ENCODE peak calls at places on chromosomes 5 and 9, in nine cellular contexts. K is suprapubic skin, N is cardiac muscle cell, F is IMR-90, B is choroid plexus epithelial cell, D is cardiac fibroblast, A is astrocyte, T is fibroblast of pulmonary artery, C is stomach. J is an unnamed sample.

GRCh38 chr9:18605763-18606162 is 131.8 kb downstream of the ADAMTSL1 start:
- DNase-seq in K (no peak), N (no peak), F (peak; percentile 19), B (peak; percentile 83), D (peak; percentile 44), A (no peak), T (peak; percentile 28), C (peak; percentile 37), J (peak; percentile 84)

GRCh38 chr9:114196924-114197570 is 41.7 kb downstream of the COL27A1 start:
- DNase-seq in K (no peak), N (no peak), F (peak; percentile 32), B (no peak), D (no peak), A (no peak), T (no peak), C (no peak), J (no peak)

GRCh38 chr9:126127591-126127990 is 199.0 kb upstream of the MVB12B start:
- DNase-seq in K (no peak), N (no peak), F (no peak), B (no peak), D (no peak), A (no peak), T (no peak), C (peak; percentile 1), J (no peak)

GRCh38 chr5:170254056-170254455 is 21.3 kb downstream of the C5orf58 start:
- DNase-seq in K (peak; percentile 44), N (no peak), F (no peak), B (no peak), D (no peak), A (no peak), T (no peak), C (no peak), J (no peak)

GRCh38 chr5:145562931-145563330 is 272.2 kb downstream of the PRELID2 start:
- DNase-seq in K (no peak), N (no peak), F (no peak), B (peak; percentile 64), D (no peak), A (peak; percentile 18), T (no peak), C (no peak), J (no peak)

GRCh38 chr9:95107001-95107749 is 210.3 kb downstream of the FANCC start:
- DNase-seq in K (peak; percentile 53), N (no peak), F (peak; percentile 58), B (peak; percentile 80), D (peak; percentile 68), A (peak; percentile 91), T (peak; percentile 69), C (no peak), J (peak; percentile 70)

GRCh38 chr5:99099691-99100090 is 170.9 kb upstream of the CHD1 start:
- DNase-seq in K (no peak), N (no peak), F (no peak), B (no peak), D (no peak), A (no peak), T (no peak), C (no peak), J (no peak)

GRCh38 chr5:145983461-145983860 is 47.1 kb downstream of the SH3RF2 start:
- DNase-seq in K (no peak), N (no peak), F (no peak), B (no peak), D (no peak), A (no peak), T (no peak), C (no peak), J (no peak)

GRCh38 chr5:172727551-172727950 is 43.4 kb downstream of the DUSP1 start:
- DNase-seq in K (no peak), N (no peak), F (no peak), B (no peak), D (no peak), A (no peak), T (no peak), C (no peak), J (no peak)

GRCh38 chr9:94445846-94446245 is 109.0 kb upstream of the PCAT7 start:
- DNase-seq in K (no peak), N (peak; percentile 30), F (no peak), B (no peak), D (no peak), A (no peak), T (no peak), C (no peak), J (no peak)

GRCh38 chr9:110762783-110763182 is 94.2 kb downstream of the MUSK start:
- DNase-seq in K (no peak), N (no peak), F (no peak), B (no peak), D (no peak), A (peak; percentile 56), T (no peak), C (no peak), J (no peak)

GRCh38 chr5:95866431-95867063 is 44.0 kb upstream of the GLRX start:
- DNase-seq in K (no peak), N (no peak), F (peak; percentile 65), B (peak; percentile 42), D (peak; percentile 74), A (no peak), T (peak; percentile 22), C (no peak), J (no peak)

GRCh38 chr5:411728-412127 is 31.2 kb upstream of the EXOC3 start:
- DNase-seq in K (peak; percentile 46), N (no peak), F (no peak), B (no peak), D (no peak), A (no peak), T (no peak), C (no peak), J (no peak)

GRCh38 chr5:90135979-90136378 is 273.6 kb downstream of the CETN3 start:
- DNase-seq in K (no peak), N (no peak), F (no peak), B (no peak), D (no peak), A (no peak), T (no peak), C (no peak), J (no peak)
- TF ChIP-seq CTCF in K (no peak), N (no peak), F (no peak), B (peak; percentile 42), D (no peak), A (peak; percentile 7), T (peak; percentile 11), C (no peak), J (no peak)

GRCh38 chr9:763692-764091 is 77.8 kb upstream of the DMRT1 start:
- DNase-seq in K (no peak), N (no peak), F (no peak), B (no peak), D (no peak), A (no peak), T (no peak), C (no peak), J (no peak)
- H3K4me3 ChIP-seq in K (peak overlapping the region; percentile 9), N (no peak overlapping the region), F (no peak overlapping the region), B (no peak overlapping the region), D (no peak overlapping the region), A (no peak overlapping the region), T (no peak overlapping the region), C (no peak overlapping the region), J (no peak overlapping the region)

GRCh38 chr9:36826581-36826980 is 207.5 kb downstream of the PAX5 start:
- DNase-seq in K (no peak), N (no peak), F (no peak), B (no peak), D (no peak), A (no peak), T (no peak), C (no peak), J (no peak)

GRCh38 chr9:36820392-36820861 is 213.6 kb downstream of the PAX5 start:
- DNase-seq in K (no peak), N (no peak), F (no peak), B (no peak), D (peak; percentile 20), A (no peak), T (no peak), C (no peak), J (peak; percentile 10)

GRCh38 chr9:36825179-36825578 is 208.9 kb downstream of the PAX5 start:
- DNase-seq in K (no peak), N (no peak), F (no peak), B (no peak), D (no peak), A (no peak), T (no peak), C (no peak), J (no peak)

GRCh38 chr9:36823466-36823865 is 210.6 kb downstream of the PAX5 start:
- DNase-seq in K (no peak), N (no peak), F (no peak), B (no peak), D (no peak), A (no peak), T (no peak), C (no peak), J (no peak)

DNA sequence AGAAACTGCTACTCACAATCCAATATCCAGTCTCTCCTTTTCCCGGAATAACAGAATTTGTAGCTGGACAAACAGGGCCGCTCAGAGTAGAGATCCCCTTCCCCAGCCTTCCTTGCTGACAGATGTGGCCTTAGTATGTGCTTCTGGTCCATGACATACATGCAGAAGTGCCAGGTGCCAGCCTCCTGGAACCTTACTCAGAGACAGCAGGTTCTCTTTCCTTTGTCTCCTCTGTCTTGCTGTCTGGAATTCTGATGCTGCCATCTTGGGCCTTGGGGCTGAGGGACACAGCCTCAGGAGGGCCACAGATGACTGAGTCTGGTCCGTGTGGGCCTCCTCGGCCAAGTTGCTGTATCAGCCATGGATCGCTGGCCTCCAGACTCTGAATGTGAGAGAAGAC is 210.1 kb downstream of the PAX5 start:
- DNase-seq in K (no peak), N (no peak), F (no peak), B (no peak), D (no peak), A (no peak), T (no peak), C (no peak), J (no peak)
- TF ChIP-seq CTCF in K (no peak), N (no peak), F (no peak), B (no peak), D (no peak), A (no peak), T (no peak), C (no peak), J (no peak)

DNA sequence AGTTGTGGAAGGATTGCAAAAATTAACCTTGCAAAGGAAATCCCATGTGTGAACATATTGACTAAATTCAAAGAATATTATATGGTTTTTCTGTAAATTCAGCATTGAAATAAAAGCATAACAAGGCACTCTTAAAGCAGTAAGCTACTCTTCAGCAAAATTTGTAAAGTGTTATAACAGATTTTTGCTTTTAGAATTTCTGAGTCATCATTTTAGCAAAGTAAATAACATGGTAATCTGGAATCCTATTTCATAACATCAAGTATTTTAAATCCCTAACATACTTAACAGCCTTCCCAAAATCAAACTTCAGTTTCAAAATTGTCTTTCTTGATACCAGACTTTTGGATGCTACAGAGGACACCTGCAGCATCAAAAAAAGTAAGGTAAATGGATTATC is 436.0 kb upstream of the CDH9 start:
- DNase-seq in K (no peak), N (no peak), F (no peak), B (peak; percentile 10), D (no peak), A (no peak), T (no peak), C (no peak), J (no peak)
- H3K4me3 ChIP-seq in K (no peak overlapping the region), N (peak overlapping the region; percentile 36), F (no peak overlapping the region), B (no peak overlapping the region), D (no peak overlapping the region), A (no peak overlapping the region), T (no peak overlapping the region), C (no peak overlapping the region), J (no peak overlapping the region)